ENCODE peak calls at places on chromosome 6, in six cellular contexts. D is stimulated activated effector memory CD8-positive, alpha-beta T cell treated with anti-CD3 and anti-CD28 coated beads, Interleukin-12 subunit alpha, Interleukin-12 subunit beta, amount 100 ng/mL, for 72 hours; L is Caco-2; B is CD8-positive, alpha-beta memory T cell; I is nephron progenitor cell; O is A673. Y is an unnamed sample.

GRCh38 chr6:24334285-24334684 is 23.6 kb downstream of the DCDC2 start:
- DNase-seq in D (no peak), L (no peak), B (no peak), I (no peak), O (no peak), Y (no peak)

GRCh38 chr6:42260424-42260888 is 42.8 kb upstream of the MRPS10 start:
- DNase-seq in D (no peak), L (peak; percentile 39), B (no peak), I (no peak), O (peak; percentile 71), Y (no peak)

GRCh38 chr6:119541132-119541905 is 191.8 kb upstream of the MAN1A1 start:
- DNase-seq in D (no peak), L (no peak), B (no peak), I (no peak), O (peak; percentile 48), Y (peak; percentile 11)

GRCh38 chr6:131084982-131085381 is 21.9 kb upstream of the EPB41L2 start:
- DNase-seq in D (no peak), L (no peak), B (no peak), I (no peak), O (no peak), Y (no peak)

GRCh38 chr6:122758927-122759334 is 20.6 kb upstream of the FABP7 start:
- DNase-seq in D (no peak), L (no peak), B (no peak), I (no peak), O (peak; percentile 64), Y (no peak)

GRCh38 chr6:149761438-149761837 is 11.9 kb downstream of the PCMT1 start:
- DNase-seq in D (no peak), L (no peak), B (no peak), I (no peak), O (no peak), Y (no peak)

GRCh38 chr6:22642254-22642653 is 72.9 kb downstream of the HDGFL1 start:
- DNase-seq in D (no peak), L (no peak), B (no peak), I (no peak), O (no peak), Y (peak; percentile 46)

GRCh38 chr6:16200231-16200941 is 38.0 kb upstream of the GMPR start:
- DNase-seq in D (no peak), L (no peak), B (no peak), I (peak; percentile 40), O (no peak), Y (no peak)

GRCh38 chr6:107698146-107698545 is 126.0 kb downstream of the SCML4 start:
- DNase-seq in D (no peak), L (no peak), B (no peak), I (no peak), O (no peak), Y (peak; percentile 40)

GRCh38 chr6:17220511-17220910 is 60.6 kb upstream of the RBM24 start:
- DNase-seq in D (no peak), L (no peak), B (no peak), I (no peak), O (no peak), Y (no peak)

GRCh38 chr6:91860951-91861350 is 1274.1 kb upstream of the MAP3K7 start:
- DNase-seq in D (no peak), L (no peak), B (no peak), I (no peak), O (no peak), Y (no peak)

Y was measured in HS-27A.